ENCODE peak calls at places on chromosome 1, in seven cellular contexts. One of them, this sample, is unnamed.

GRCh38 chr1:21901473-21901847 is 35.6 kb downstream of the HSPG2 start:
- DNase-seq in HFF-Myc: no peak
- DNase-seq in activated CD4-positive, alpha-beta T cell treated with anti-CD3 and anti-CD28 coated beads, Interleukin-2, amount 50 U/mL, for 4 hours: no peak
- DNase-seq in ovary: no peak
- DNase-seq in NCI-H774: no peak
- DNase-seq in A549: no peak
- DNase-seq in mesendoderm: peak
- DNase-seq in this sample: no peak

GRCh38 chr1:181101581-181102226 is 13.2 kb downstream of the IER5 start:
- DNase-seq in HFF-Myc: no peak
- DNase-seq in activated CD4-positive, alpha-beta T cell treated with anti-CD3 and anti-CD28 coated beads, Interleukin-2, amount 50 U/mL, for 4 hours: no peak
- DNase-seq in ovary: peak
- DNase-seq in NCI-H774: peak
- DNase-seq in A549: no peak
- DNase-seq in mesendoderm: peak
- DNase-seq in this sample: no peak

GRCh38 chr1:51749151-51749550 is 129.4 kb downstream of the NRDC start:
- DNase-seq in HFF-Myc: no peak
- DNase-seq in activated CD4-positive, alpha-beta T cell treated with anti-CD3 and anti-CD28 coated beads, Interleukin-2, amount 50 U/mL, for 4 hours: no peak
- DNase-seq in ovary: no peak
- DNase-seq in NCI-H774: no peak
- DNase-seq in A549: no peak
- DNase-seq in mesendoderm: no peak
- DNase-seq in this sample: no peak

GRCh38 chr1:78033797-78034172 is 12.0 kb upstream of the GIPC2 start:
- DNase-seq in HFF-Myc: no peak
- DNase-seq in activated CD4-positive, alpha-beta T cell treated with anti-CD3 and anti-CD28 coated beads, Interleukin-2, amount 50 U/mL, for 4 hours: no peak
- DNase-seq in ovary: no peak
- DNase-seq in NCI-H774: no peak
- DNase-seq in A549: no peak
- DNase-seq in mesendoderm: no peak
- DNase-seq in this sample: no peak

GRCh38 chr1:10672376-10673050 is 123.9 kb downstream of the CASZ1 start:
- DNase-seq in HFF-Myc: no peak
- DNase-seq in activated CD4-positive, alpha-beta T cell treated with anti-CD3 and anti-CD28 coated beads, Interleukin-2, amount 50 U/mL, for 4 hours: no peak
- DNase-seq in ovary: no peak
- DNase-seq in NCI-H774: no peak
- DNase-seq in A549: no peak
- DNase-seq in mesendoderm: no peak
- DNase-seq in this sample: no peak

GRCh38 chr1:170732262-170732595 is 68.3 kb downstream of the PRRX1 start:
- DNase-seq in HFF-Myc: no peak
- DNase-seq in activated CD4-positive, alpha-beta T cell treated with anti-CD3 and anti-CD28 coated beads, Interleukin-2, amount 50 U/mL, for 4 hours: no peak
- DNase-seq in ovary: no peak
- DNase-seq in NCI-H774: no peak
- DNase-seq in A549: no peak
- DNase-seq in mesendoderm: no peak
- DNase-seq in this sample: no peak

GRCh38 chr1:184388671-184389292 is 2.0 kb downstream of the C1orf21 start:
- DNase-seq in HFF-Myc: no peak
- DNase-seq in activated CD4-positive, alpha-beta T cell treated with anti-CD3 and anti-CD28 coated beads, Interleukin-2, amount 50 U/mL, for 4 hours: no peak
- DNase-seq in ovary: no peak
- DNase-seq in NCI-H774: no peak
- DNase-seq in A549: no peak
- DNase-seq in mesendoderm: no peak
- DNase-seq in this sample: no peak

GRCh38 chr1:67601539-67601938 is 83.5 kb upstream of the GADD45A start:
- DNase-seq in HFF-Myc: no peak
- DNase-seq in activated CD4-positive, alpha-beta T cell treated with anti-CD3 and anti-CD28 coated beads, Interleukin-2, amount 50 U/mL, for 4 hours: no peak
- DNase-seq in ovary: no peak
- DNase-seq in NCI-H774: no peak
- DNase-seq in A549: no peak
- DNase-seq in mesendoderm: peak
- DNase-seq in this sample: no peak

GRCh38 chr1:205301220-205301821 is 20.2 kb downstream of the NUAK2 start:
- DNase-seq in HFF-Myc: peak
- DNase-seq in activated CD4-positive, alpha-beta T cell treated with anti-CD3 and anti-CD28 coated beads, Interleukin-2, amount 50 U/mL, for 4 hours: no peak
- DNase-seq in ovary: peak
- DNase-seq in NCI-H774: no peak
- DNase-seq in A549: peak
- DNase-seq in mesendoderm: peak
- DNase-seq in this sample: peak

GRCh38 chr1:228903573-228904122 is 168.4 kb downstream of the RHOU start:
- DNase-seq in HFF-Myc: no peak
- DNase-seq in activated CD4-positive, alpha-beta T cell treated with anti-CD3 and anti-CD28 coated beads, Interleukin-2, amount 50 U/mL, for 4 hours: no peak
- DNase-seq in ovary: no peak
- DNase-seq in NCI-H774: no peak
- DNase-seq in A549: no peak
- DNase-seq in mesendoderm: no peak
- DNase-seq in this sample: no peak

GRCh38 chr1:62109124-62109523 is 85.5 kb upstream of the L1TD1 start:
- DNase-seq in HFF-Myc: no peak
- DNase-seq in activated CD4-positive, alpha-beta T cell treated with anti-CD3 and anti-CD28 coated beads, Interleukin-2, amount 50 U/mL, for 4 hours: no peak
- DNase-seq in ovary: no peak
- DNase-seq in NCI-H774: no peak
- DNase-seq in A549: no peak
- DNase-seq in mesendoderm: no peak
- DNase-seq in this sample: no peak

GRCh38 chr1:39352881-39353280 is 138.6 kb upstream of the BMP8A start:
- DNase-seq in HFF-Myc: no peak
- DNase-seq in activated CD4-positive, alpha-beta T cell treated with anti-CD3 and anti-CD28 coated beads, Interleukin-2, amount 50 U/mL, for 4 hours: no peak
- DNase-seq in ovary: no peak
- DNase-seq in NCI-H774: no peak
- DNase-seq in A549: no peak
- DNase-seq in mesendoderm: no peak
- DNase-seq in this sample: no peak